ENCODE peak calls at places on chromosomes 7 and 10, in ten cellular contexts. Q, Z, G, R, T, Y, V, X, I and O are unnamed samples.

GRCh38 chr10:115918812-115919211 is 354.2 kb downstream of the GFRA1 start:
- DNase-seq in X (no peak), Z (no peak), I (no peak), Q (no peak), G (no peak), R (peak), Y (no peak), T (no peak), V (peak), O (no peak)

GRCh38 chr7:89042963-89043362 is 247.4 kb upstream of the TEX47 start:
- DNase-seq in Y (no peak), R (no peak), Q (no peak), I (no peak), Z (no peak), V (no peak), G (no peak), T (no peak), X (no peak), O (no peak)

GRCh38 chr10:71079761-71080380 is 132.5 kb upstream of the UNC5B start:
- DNase-seq in Z (peak), G (no peak), Q (peak), V (no peak), R (no peak), T (no peak), I (peak), X (no peak), Y (no peak), O (no peak)

GRCh38 chr7:79287976-79288375 is 165.5 kb downstream of the MAGI2 start:
- DNase-seq in V (peak), Y (no peak), Z (no peak), T (no peak), R (no peak), Q (no peak), I (no peak), X (no peak), G (peak), O (no peak)

GRCh38 chr10:110456523-110457091 is 41.1 kb upstream of the DUSP5 start:
- DNase-seq in I (peak), T (no peak), G (peak), X (no peak), Q (no peak), Y (no peak), R (no peak), V (peak), Z (peak), O (no peak)

GRCh38 chr10:93816123-93816747 is 58.5 kb downstream of the LGI1 start:
- DNase-seq in T (peak), X (no peak), R (peak), G (peak), Q (peak), Z (peak), I (peak), Y (peak), V (peak), O (peak)

GRCh38 chr10:43254199-43254730 is 12.6 kb downstream of the RASGEF1A start:
- DNase-seq in G (no peak), X (no peak), Q (no peak), R (no peak), T (no peak), Z (no peak), Y (no peak), V (no peak), I (peak), O (no peak)

GRCh38 chr7:135690566-135690965 is 28.3 kb downstream of the STMP1 start:
- DNase-seq in T (no peak), X (no peak), V (peak), G (no peak), Z (no peak), Q (no peak), R (peak), I (no peak), Y (no peak), O (no peak)

GRCh38 chr7:156665101-156665500 is 24.5 kb downstream of the RNF32 start:
- DNase-seq in I (no peak), R (no peak), T (no peak), G (peak), Z (peak), X (no peak), Q (no peak), Y (no peak), V (no peak), O (no peak)

GRCh38 chr10:124511205-124512039 is 49.8 kb downstream of the LHPP start:
- DNase-seq in I (no peak), Y (no peak), G (no peak), R (no peak), X (no peak), V (no peak), T (no peak), Q (no peak), Z (peak), O (no peak)

GRCh38 chr10:59991117-59991516 is 84.8 kb upstream of the CCDC6 start:
- DNase-seq in V (no peak), Y (no peak), R (no peak), Z (no peak), X (no peak), G (no peak), T (no peak), I (no peak), Q (no peak), O (no peak)

GRCh38 chr7:129739427-129739826 is 127.9 kb downstream of the NRF1 start:
- DNase-seq in X (no peak), Q (no peak), T (no peak), Z (no peak), V (peak), Y (no peak), R (peak), G (peak), I (peak), O (no peak)

GRCh38 chr7:101878938-101879337 is 61.5 kb downstream of the CUX1 start:
- DNase-seq in Y (no peak), V (no peak), X (no peak), T (no peak), G (no peak), R (no peak), Q (no peak), I (no peak), Z (no peak), O (no peak)

GRCh38 chr7:23275906-23276305 is 23.2 kb upstream of the MALSU1 start:
- DNase-seq in T (no peak), Z (peak), Q (no peak), V (no peak), I (no peak), Y (no peak), X (no peak), R (no peak), G (no peak), O (no peak)

GRCh38 chr10:65544756-65545155 is 1381.1 kb upstream of the LRRTM3 start:
- DNase-seq in Q (no peak), Z (no peak), Y (no peak), I (no peak), R (no peak), T (no peak), G (no peak), V (no peak), X (no peak), O (no peak)

GRCh38 chr10:133378251-133379096 is 588 bp upstream of the PAOX start:
- DNase-seq in V (peak), Z (peak), Q (peak), X (no peak), R (no peak), I (peak), G (peak), Y (peak), T (no peak), O (peak)

GRCh38 chr10:102421645-102422585 is 1.3 kb downstream of the FBXL15 start:
- DNase-seq in R (no peak), T (no peak), I (peak), X (no peak), Q (no peak), Z (peak), Y (no peak), V (no peak), G (no peak), O (no peak)

GRCh38 chr7:140312141-140312846 is 86.0 kb downstream of the SLC37A3 start:
- DNase-seq in Z (no peak), X (no peak), V (no peak), T (no peak), G (no peak), Y (no peak), I (no peak), R (no peak), Q (no peak), O (no peak)

GRCh38 chr7:47153076-47153475 is 428.8 kb downstream of the TNS3 start:
- DNase-seq in R (peak), Z (no peak), Y (no peak), T (no peak), I (peak), V (peak), G (peak), X (no peak), Q (no peak), O (no peak)
- H3K4me3 ChIP-seq in R (no peak), Z (no peak), Y (no peak), T (no peak), I (no peak), V (no peak), G (no peak), X (no peak), Q (no peak), O (no peak)

GRCh38 chr7:71271203-71271602 is 139.3 kb downstream of the GALNT17 start:
- DNase-seq in G (no peak), I (peak), Z (no peak), Q (no peak), Y (no peak), R (no peak), X (no peak), T (no peak), V (no peak), O (no peak)

GRCh38 chr7:71267734-71268133 is 135.8 kb downstream of the GALNT17 start:
- DNase-seq in V (no peak), Y (no peak), T (no peak), Z (peak), X (no peak), R (no peak), Q (no peak), I (no peak), G (no peak), O (no peak)

GRCh38 chr7:71266912-71267311 is 135.0 kb downstream of the GALNT17 start:
- DNase-seq in Y (no peak), T (no peak), Z (peak), I (no peak), Q (no peak), R (no peak), X (no peak), V (no peak), G (no peak), O (no peak)

GRCh38 chr7:71278301-71278700 is 146.4 kb downstream of the GALNT17 start:
- DNase-seq in G (no peak), Z (peak), V (no peak), Y (no peak), T (no peak), R (no peak), X (no peak), Q (no peak), I (no peak), O (no peak)

GRCh38 chr7:71272509-71273214 is 140.7 kb downstream of the GALNT17 start:
- DNase-seq in Z (no peak), I (no peak), T (no peak), G (no peak), X (no peak), R (no peak), V (no peak), Y (no peak), Q (no peak), O (no peak)
- TF ChIP-seq CTCF in Z (peak), I (no peak), T (no peak), G (no peak), X (no peak), R (no peak), V (no peak), Y (no peak), Q (no peak), O (no peak)

GRCh38 chr7:55120501-55121198 is 101.8 kb downstream of the EGFR start:
- DNase-seq in T (no peak), R (peak), I (peak), Z (no peak), V (peak), X (no peak), G (peak), Q (no peak), Y (no peak), O (no peak)
- H3K4me3 ChIP-seq in T (no peak), R (no peak), I (no peak), Z (no peak), V (no peak), X (no peak), G (no peak), Q (no peak), Y (no peak), O (no peak)

GRCh38 chr7:115707236-115707635 is 323.3 kb downstream of the TFEC start:
- DNase-seq in R (no peak), Y (no peak), Q (no peak), I (no peak), G (peak), V (peak), T (peak), X (no peak), Z (peak), O (no peak)
- TF ChIP-seq CTCF in R (peak), Y (peak), Q (no peak), I (no peak), G (peak), V (peak), T (peak), X (no peak), Z (peak), O (peak)

DNA sequence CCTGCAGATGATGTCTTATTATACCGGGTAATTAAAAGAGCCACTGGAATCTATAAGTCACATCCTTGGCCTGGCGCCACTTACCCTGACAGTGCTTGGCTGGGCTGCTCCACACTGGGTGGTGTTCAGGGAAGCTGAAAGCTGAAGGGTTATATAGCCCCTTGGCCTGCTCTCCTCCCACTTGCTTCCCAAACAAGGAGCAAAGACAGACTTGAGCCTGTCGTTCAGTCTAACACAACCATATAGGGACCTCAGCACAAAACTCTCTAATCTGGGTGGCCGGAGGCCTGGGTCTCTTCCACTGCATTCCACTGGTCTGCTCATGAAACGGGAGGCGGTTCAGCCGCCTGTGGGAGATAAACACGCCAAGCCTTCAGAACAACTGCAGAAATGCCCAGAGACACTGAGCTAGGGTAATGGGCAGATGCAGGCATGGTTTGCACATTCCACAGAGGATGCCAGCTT is at the start of gene ACTA2:
- DNase-seq in G (peak), Z (no peak), R (peak), Y (no peak), T (no peak), X (no peak), V (peak), I (peak), Q (no peak), O (no peak)
- H3K4me3 ChIP-seq in G (peak), Z (no peak), R (peak), Y (no peak), T (no peak), X (no peak), V (peak), I (no peak), Q (peak), O (no peak)

GRCh38 chr10:54131833-54132232 is 669.2 kb downstream of the PCDH15 start:
- DNase-seq in X (no peak), I (no peak), G (no peak), Q (no peak), R (no peak), Y (no peak), T (no peak), V (no peak), Z (no peak), O (no peak)

GRCh38 chr10:54130394-54130793 is 670.6 kb downstream of the PCDH15 start:
- DNase-seq in T (no peak), Q (no peak), X (no peak), V (no peak), Z (no peak), G (no peak), I (no peak), Y (no peak), R (no peak), O (no peak)

GRCh38 chr10:54137396-54137795 is 663.6 kb downstream of the PCDH15 start:
- DNase-seq in Z (no peak), R (no peak), V (no peak), G (no peak), Q (no peak), Y (no peak), T (no peak), I (no peak), X (no peak), O (no peak)

GRCh38 chr10:54133201-54133600 is 667.8 kb downstream of the PCDH15 start:
- DNase-seq in X (no peak), V (no peak), Q (no peak), Y (no peak), T (no peak), G (no peak), I (no peak), R (no peak), Z (no peak), O (no peak)
- TF ChIP-seq CTCF in X (no peak), V (no peak), Q (peak), Y (no peak), T (no peak), G (no peak), I (no peak), R (no peak), Z (peak), O (no peak)

DNA sequence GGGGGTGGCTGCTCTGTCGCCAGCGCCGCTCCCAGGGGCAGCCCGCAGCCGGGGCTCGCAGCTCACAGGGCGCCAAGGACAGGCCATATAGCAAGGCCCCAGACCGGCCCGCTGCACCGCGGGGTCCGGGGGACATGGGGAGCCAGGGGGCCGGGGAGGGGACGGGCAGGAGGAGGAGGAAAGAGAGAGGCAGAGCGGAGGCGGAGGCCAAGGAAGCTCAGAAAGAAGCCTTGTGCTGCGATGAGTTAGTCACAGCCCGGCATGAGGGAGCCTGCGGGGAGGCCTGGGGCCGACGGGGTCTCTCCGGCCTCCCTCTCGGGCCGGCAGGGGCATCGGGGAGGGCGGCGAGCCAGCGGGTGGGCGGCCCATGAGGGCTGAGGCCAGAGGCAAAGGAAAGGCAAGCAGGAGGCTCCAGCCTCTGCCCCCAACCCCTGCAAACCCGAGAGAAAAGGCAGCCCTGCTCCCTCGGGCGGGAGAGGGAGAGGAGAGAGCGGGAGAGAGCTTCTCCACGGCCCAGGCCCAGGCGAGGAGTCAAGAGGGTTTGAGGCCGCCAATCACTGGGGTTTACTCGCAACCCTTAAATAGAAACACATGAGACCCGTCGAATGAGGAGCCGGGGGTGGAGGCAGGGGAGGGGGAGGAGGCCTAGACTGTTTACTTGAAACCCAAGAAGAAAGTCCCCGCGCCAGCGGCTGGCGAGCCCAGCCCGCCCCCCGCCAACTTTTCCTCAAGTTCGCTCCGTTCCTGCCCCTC is 167.9 kb downstream of the NEURL1 start:
- DNase-seq in G (peak), T (no peak), I (peak), V (peak), X (peak), Y (no peak), Z (peak), Q (peak), R (peak), O (no peak)
- H3K4me3 ChIP-seq in G (no peak), T (no peak), I (peak), V (peak), X (peak), Y (no peak), Z (no peak), Q (peak), R (peak), O (no peak)